ENCODE peak calls at places on chromosomes 7 and 10, in five cellular contexts. J is adrenal gland, P is suprapubic skin, F is IMR-90, H is tibial artery. B is an unnamed sample. For H3K4me1, the result is how much of the 10 kb centered on the place peaks cover.

GRCh38 chr7:100360102-100360607 is 2.2 kb downstream of the PILRB start:
- DNase-seq in P (no peak), H (no peak), J (no peak), F (no peak), B (peak)

GRCh38 chr7:105009667-105010537 is 4.1 kb upstream of the KMT2E start:
- DNase-seq in F (no peak), H (no peak), J (no peak), P (no peak), B (no peak)

GRCh38 chr7:137316643-137317042 is 26.9 kb downstream of the PTN start:
- DNase-seq in P (no peak), J (no peak), H (no peak), F (no peak), B (no peak)

GRCh38 chr7:28773423-28774129 is 184.6 kb downstream of the TRIL start:
- DNase-seq in F (no peak), P (no peak), H (no peak), J (no peak), B (no peak)

GRCh38 chr7:44279731-44280505 is 45.5 kb downstream of the CAMK2B start:
- DNase-seq in P (peak), H (peak), F (no peak), J (no peak), B (peak)

GRCh38 chr7:1341995-1342645 is 109.4 kb downstream of the UNCX start:
- DNase-seq in J (no peak), F (no peak), P (no peak), H (no peak), B (no peak)

GRCh38 chr7:118052330-118052729 is 131.6 kb upstream of the LSM8 start:
- DNase-seq in F (no peak), J (no peak), P (no peak), H (no peak), B (no peak)

GRCh38 chr7:99881370-99881769 is 4.5 kb upstream of the OR2AE1 start:
- DNase-seq in P (no peak), H (no peak), J (no peak), F (no peak), B (no peak)

GRCh38 chr10:548212-548897 is 141.1 kb downstream of the DIP2C start:
- DNase-seq in P (no peak), J (no peak), H (no peak), F (no peak), B (no peak)

GRCh38 chr7:51017576-51018535 is 235.2 kb upstream of the GRB10 start:
- DNase-seq in P (peak), J (no peak), F (no peak), H (no peak), B (no peak)

GRCh38 chr7:69598487-69599148 is 343 bp downstream of the AUTS2 start:
- DNase-seq in H (no peak), F (no peak), J (no peak), P (no peak), B (peak)

GRCh38 chr10:91634898-91635297 is 2.0 kb upstream of the PPP1R3C start:
- DNase-seq in F (no peak), J (no peak), P (no peak), H (no peak), B (no peak)

GRCh38 chr10:91630592-91630991 is 2.3 kb downstream of the PPP1R3C start:
- DNase-seq in H (no peak), P (no peak), F (no peak), J (no peak), B (no peak)

GRCh38 chr10:91635401-91636400 is 2.8 kb upstream of the PPP1R3C start:
- DNase-seq in J (peak), F (peak), H (peak), P (no peak), B (no peak)

GRCh38 chr10:91634246-91634645 is 1.4 kb upstream of the PPP1R3C start:
- DNase-seq in F (no peak), P (no peak), J (no peak), H (no peak), B (no peak)

GRCh38 chr10:91632671-91633550 is at the start of gene PPP1R3C:
- DNase-seq in P (peak), H (peak), J (peak), F (peak), B (peak)
- TF ChIP-seq CTCF in P (no peak), H (no peak), J (peak), F (peak), B (peak)

GRCh38 chr7:36286241-36286640 is 103.4 kb upstream of the ANLN start:
- DNase-seq in H (no peak), J (no peak), F (no peak), P (no peak), B (no peak)
- H3K4me1 ChIP-seq in H (under half), J (under half), F (under half), P (under half), B (half or more)

GRCh38 chr10:71831646-71832552 is 19.2 kb downstream of the PSAP start:
- DNase-seq in J (peak), P (no peak), H (no peak), F (peak), B (no peak)
- TF ChIP-seq CTCF in J (no peak), P (no peak), H (no peak), F (no peak), B (no peak)

GRCh38 chr10:7797582-7797981 is 9.6 kb downstream of the ATP5F1C start:
- DNase-seq in P (no peak), H (no peak), F (peak), J (peak), B (peak)
- H3K4me1 ChIP-seq in P (under half), H (under half), F (under half), J (under half), B (half or more)

GRCh38 chr7:128020161-128020560 is 11.1 kb downstream of the LRRC4 start:
- DNase-seq in F (no peak), P (no peak), J (no peak), H (no peak), B (no peak)
- TF ChIP-seq CTCF in F (peak), P (no peak), J (no peak), H (no peak), B (no peak)

DNA sequence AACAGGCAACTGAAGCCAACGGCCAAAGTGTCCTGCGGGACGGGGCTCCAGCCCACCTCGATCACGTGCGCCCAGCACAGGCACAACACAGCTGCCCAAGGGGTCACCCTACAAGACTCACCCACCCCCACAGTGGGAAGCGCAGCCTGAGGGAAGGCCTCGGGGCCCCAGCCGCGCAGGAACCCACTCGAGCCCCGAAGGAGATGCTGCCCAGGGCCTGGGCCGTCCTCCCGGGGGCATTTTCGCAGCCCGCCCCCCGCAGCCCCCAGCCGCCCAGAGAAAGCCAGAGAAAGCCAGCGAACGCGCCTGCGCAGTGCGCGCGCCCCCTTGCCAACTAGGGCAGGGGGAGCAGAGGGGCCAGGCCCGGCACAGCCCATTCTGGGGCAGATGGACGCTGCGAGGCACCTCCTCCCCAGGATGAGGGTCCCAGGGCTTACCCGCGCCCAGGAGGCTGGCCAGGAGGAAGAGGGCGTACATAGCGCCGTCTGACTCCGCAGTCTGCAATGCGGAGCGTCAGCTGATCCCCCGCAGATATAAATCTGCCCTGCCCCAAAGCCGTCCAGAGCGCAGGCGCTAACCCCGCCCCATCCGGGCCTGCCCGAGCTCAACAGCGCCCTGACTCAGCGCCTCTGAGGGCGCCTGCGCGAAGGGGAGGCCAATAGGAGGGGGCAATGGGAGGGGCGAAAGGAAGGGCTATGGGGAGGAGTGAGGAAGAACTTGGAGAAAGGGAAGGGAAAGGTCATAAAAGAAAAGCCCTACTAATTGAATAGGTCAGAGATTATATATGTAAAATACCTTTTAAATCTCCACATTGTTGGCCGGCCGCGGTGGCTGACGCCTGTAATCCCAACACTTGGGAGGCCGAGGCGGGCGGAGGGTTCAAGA is at the start of gene PSAP:
- DNase-seq in J (peak), H (peak), P (peak), F (peak), B (peak)
- H3K4me1 ChIP-seq in J (under half), H (under half), P (under half), F (under half), B (under half)

GRCh38 chr10:61901829-61902447 is 439 bp downstream of the ARID5B start:
- DNase-seq in P (no peak), F (no peak), J (peak), H (no peak), B (no peak)

GRCh38 chr10:61904711-61905445 is 3.4 kb downstream of the ARID5B start:
- DNase-seq in J (peak), P (no peak), H (no peak), F (peak), B (no peak)

GRCh38 chr10:61903991-61904350 is 2.5 kb downstream of the ARID5B start:
- DNase-seq in F (peak), J (no peak), H (no peak), P (no peak), B (no peak)

GRCh38 chr10:61902448-61903183 is 1.1 kb downstream of the ARID5B start:
- DNase-seq in H (peak), F (peak), P (peak), J (peak), B (no peak)

DNA sequence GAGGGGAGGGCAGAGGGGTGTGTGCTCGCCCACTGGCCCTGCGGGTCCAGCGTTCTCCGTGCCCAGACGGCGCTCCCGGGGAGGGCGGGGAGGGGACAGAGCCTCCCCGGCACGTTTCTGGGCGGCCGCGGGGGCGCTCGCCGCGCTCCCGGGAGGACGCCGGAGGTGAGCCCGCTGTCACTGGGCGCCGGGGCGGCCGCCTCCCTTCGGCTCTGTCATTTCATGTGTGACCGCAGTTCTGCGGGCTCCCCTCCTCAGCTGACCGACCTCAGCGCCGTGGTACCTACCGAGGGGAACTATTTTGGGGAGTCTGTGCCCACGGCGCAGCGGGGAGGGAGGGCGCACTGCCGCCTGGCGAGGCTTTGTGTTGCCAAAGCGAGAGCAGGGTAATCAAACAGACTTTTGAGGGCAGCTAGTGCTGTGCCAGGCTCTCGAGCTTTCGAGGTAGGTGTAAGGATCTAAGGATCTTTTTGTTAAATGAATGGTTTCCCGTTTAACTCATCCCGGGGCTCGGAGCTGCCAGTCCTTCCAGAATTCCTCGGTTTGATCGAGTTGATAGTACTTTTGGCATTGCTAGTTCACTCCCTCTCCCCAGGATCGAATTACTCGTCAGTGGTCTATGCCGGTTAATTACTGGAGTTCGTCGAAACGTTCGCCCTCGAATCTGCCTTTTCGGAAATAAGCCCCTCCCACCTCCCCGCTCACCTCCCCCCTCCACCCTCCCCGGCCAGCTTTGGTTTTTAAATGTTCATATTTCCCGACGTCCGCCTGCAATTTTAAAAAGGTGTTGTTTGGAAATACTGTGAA is 1.9 kb downstream of the ARID5B start:
- DNase-seq in H (peak), F (peak), P (peak), J (peak), B (peak)
- TF ChIP-seq CTCF in H (no peak), F (peak), P (no peak), J (no peak), B (peak)

GRCh38 chr10:118734477-118734876 is 20.3 kb downstream of the CACUL1 start:
- DNase-seq in P (no peak), F (no peak), J (no peak), H (no peak), B (no peak)

GRCh38 chr10:118737594-118738302 is 17.0 kb downstream of the CACUL1 start:
- DNase-seq in F (no peak), J (no peak), P (no peak), H (no peak), B (no peak)

GRCh38 chr10:118735294-118735693 is 19.5 kb downstream of the CACUL1 start:
- DNase-seq in H (no peak), F (no peak), P (no peak), J (no peak), B (no peak)

GRCh38 chr10:118741994-118742393 is 12.8 kb downstream of the CACUL1 start:
- DNase-seq in P (no peak), J (no peak), H (no peak), F (no peak), B (no peak)

DNA sequence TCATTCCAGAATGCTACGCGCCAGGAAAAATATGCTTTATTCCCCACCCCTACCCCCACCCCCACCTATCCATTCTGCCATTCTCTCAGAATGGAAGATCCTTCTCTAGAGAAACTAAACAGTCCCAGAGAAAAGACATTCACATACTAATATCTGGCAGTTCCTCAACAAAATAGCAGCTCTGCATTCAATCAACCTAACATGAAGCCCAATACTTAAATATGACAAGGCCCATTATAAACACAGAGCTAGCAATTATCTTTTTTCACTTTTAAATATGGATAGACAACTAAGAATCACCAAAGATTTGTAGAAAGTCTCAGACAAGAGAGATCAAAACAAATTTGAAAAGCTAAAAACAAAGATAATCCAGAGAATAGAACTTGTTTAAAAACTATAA is 16.3 kb downstream of the CACUL1 start:
- DNase-seq in F (no peak), P (no peak), H (no peak), J (no peak), B (no peak)
- H3K4me1 ChIP-seq in F (under half), P (half or more), H (half or more), J (half or more), B (half or more)

GRCh38 chr10:119644215-119644826 is 6.9 kb upstream of the BAG3 start:
- DNase-seq in H (no peak), P (no peak), F (no peak), J (peak), B (no peak)
- TF ChIP-seq CTCF in H (no peak), P (no peak), F (peak), J (peak), B (peak)

DNA sequence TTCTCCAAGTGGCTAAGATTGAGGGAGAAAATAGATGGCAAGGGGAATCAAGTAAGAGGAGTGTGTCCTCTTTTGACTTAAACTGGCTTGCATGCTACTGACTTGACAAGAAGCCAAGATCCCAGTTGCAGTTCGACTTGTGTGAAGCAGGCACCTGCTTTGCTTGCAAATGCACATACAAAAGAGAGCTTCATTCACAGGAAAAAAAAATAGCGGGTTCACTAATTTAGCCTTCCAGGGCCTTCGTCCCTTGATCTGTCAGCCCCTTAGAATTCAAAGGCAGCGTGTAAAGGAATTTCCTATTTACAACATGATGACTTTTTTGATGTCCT is 192.1 kb downstream of the CELF2 start:
- DNase-seq in P (no peak), H (no peak), F (no peak), J (no peak), B (no peak)
- H3K4me1 ChIP-seq in P (under half), H (under half), F (under half), J (under half), B (under half)